ENCODE peak calls at places on chromosomes 3 and 15, in five cellular contexts. N is NCI-H446 treated with DMSO at 0.1 percent for 48 hours, H is skeletal muscle cell, G is KBM-7, Y is Caki2. V is an unnamed sample.
A peak's percentile ranks its signal among the peaks of the same experiment; 100 is the strongest.

GRCh38 chr15:83288381-83288801 is 3.9 kb upstream of the BNC1 start:
- DNase-seq in Y (no peak), H (no peak), G (no peak), N (no peak), V (no peak)

GRCh38 chr3:35338186-35338585 is 301.1 kb upstream of the ARPP21 start:
- DNase-seq in N (no peak), H (no peak), G (no peak), Y (peak; percentile 33), V (no peak)

GRCh38 chr3:8853081-8853480 is 83.7 kb upstream of the OXTR start:
- DNase-seq in Y (no peak), N (no peak), H (no peak), G (no peak), V (no peak)

GRCh38 chr3:29889230-29889629 is 608.4 kb downstream of the RBMS3 start:
- DNase-seq in G (no peak), N (no peak), Y (no peak), H (peak; percentile 15), V (no peak)

GRCh38 chr3:66267031-66267430 is 46.2 kb downstream of the SLC25A26 start:
- DNase-seq in N (no peak), G (no peak), Y (no peak), H (no peak), V (no peak)

GRCh38 chr3:13452490-13453335 is 27.4 kb upstream of the HDAC11 start:
- DNase-seq in G (peak; percentile 77), N (no peak), Y (peak; percentile 57), H (peak; percentile 11), V (no peak)

GRCh38 chr15:78067328-78068241 is 9.9 kb downstream of the TBC1D2B start:
- DNase-seq in H (no peak), Y (no peak), N (peak; percentile 44), G (peak; percentile 56), V (peak; percentile 90)

GRCh38 chr15:40332138-40332781 is 8.5 kb downstream of the CCDC9B start:
- DNase-seq in H (no peak), N (no peak), Y (no peak), G (no peak), V (no peak)

GRCh38 chr3:9156604-9157003 is 92.8 kb downstream of the SRGAP3 start:
- DNase-seq in G (no peak), N (no peak), Y (no peak), H (no peak), V (no peak)

GRCh38 chr3:58157649-58158048 is 53.1 kb downstream of the DNASE1L3 start:
- DNase-seq in N (no peak), G (no peak), H (no peak), Y (no peak), V (no peak)

GRCh38 chr3:119318871-119319270 is 24.7 kb downstream of the ARHGAP31 start:
- DNase-seq in Y (no peak), N (peak; percentile 41), H (no peak), G (no peak), V (peak; percentile 70)

GRCh38 chr3:194808709-194809108 is 123.0 kb downstream of the FAM43A start:
- DNase-seq in N (no peak), Y (no peak), H (peak; percentile 64), G (no peak), V (no peak)

GRCh38 chr3:125602752-125603649 is 7.7 kb upstream of the OSBPL11 start:
- DNase-seq in H (no peak), N (peak; percentile 43), Y (peak; percentile 86), G (no peak), V (no peak)

GRCh38 chr3:190017575-190018288 is 103.0 kb downstream of the P3H2 start:
- DNase-seq in Y (peak; percentile 77), H (peak; percentile 65), G (no peak), N (no peak), V (no peak)

GRCh38 chr3:4993276-4994143 is 14.3 kb downstream of the BHLHE40 start:
- DNase-seq in H (no peak), Y (peak; percentile 52), N (no peak), G (no peak), V (no peak)

GRCh38 chr3:168877899-168878298 is 782.2 kb upstream of the GOLIM4 start:
- DNase-seq in N (no peak), H (no peak), Y (no peak), G (no peak), V (no peak)

GRCh38 chr15:42046597-42046996 is 25.8 kb upstream of the PLA2G4E start:
- DNase-seq in H (no peak), G (no peak), Y (no peak), N (no peak), V (no peak)

GRCh38 chr3:66363133-66363532 is 137.7 kb downstream of the LRIG1 start:
- DNase-seq in Y (no peak), H (no peak), G (no peak), N (no peak), V (no peak)

GRCh38 chr15:77532067-77532710 is 100.5 kb downstream of the LINGO1 start:
- DNase-seq in H (no peak), N (no peak), G (no peak), Y (no peak), V (no peak)

GRCh38 chr3:4736284-4736861 is 242.9 kb upstream of the BHLHE40 start:
- DNase-seq in N (no peak), G (peak; percentile 84), H (no peak), Y (no peak), V (no peak)